ENCODE peak calls at places on chromosomes 4 and X, in five cellular contexts. A is astrocyte, B is stomach, M is retinal pigment epithelial cell, P is upper lobe of left lung. O is an unnamed sample.

GRCh38 chr4:77154074-77154473 is 2.9 kb upstream of the CCNG2 start:
- DNase-seq in M (no peak), A (no peak), P (no peak), B (no peak), O (no peak)

GRCh38 chrX:152658302-152658701 is 20.6 kb downstream of the GABRQ start:
- DNase-seq in A (no peak), B (no peak), P (no peak), M (no peak), O (no peak)

GRCh38 chr4:20249333-20249732 is 2.4 kb upstream of the SLIT2 start:
- DNase-seq in M (no peak), A (peak), P (no peak), B (no peak), O (peak)

GRCh38 chr4:38058186-38058585 is 98.0 kb downstream of the PTTG2 start:
- DNase-seq in M (no peak), P (no peak), B (no peak), A (no peak), O (no peak)

GRCh38 chr4:128309585-128309984 is 22.0 kb upstream of the PGRMC2 start:
- DNase-seq in M (no peak), B (no peak), A (no peak), P (no peak), O (no peak)

GRCh38 chrX:110286126-110286525 is 31.8 kb downstream of the AMMECR1 start:
- DNase-seq in A (peak), P (no peak), M (peak), B (no peak), O (peak)

GRCh38 chr4:77446611-77447010 is 159.0 kb upstream of the CXCL13 start:
- DNase-seq in M (no peak), P (no peak), B (no peak), A (no peak), O (no peak)

GRCh38 chr4:89111833-89112563 is 665 bp downstream of the TIGD2 start:
- DNase-seq in M (peak), B (no peak), A (peak), P (no peak), O (peak)

GRCh38 chrX:96791559-96791958 is 92.1 kb upstream of the RPA4 start:
- DNase-seq in A (peak), M (no peak), P (no peak), B (no peak), O (peak)

GRCh38 chr4:88843067-88843723 is 145.6 kb upstream of the NAP1L5 start:
- DNase-seq in P (no peak), A (no peak), B (no peak), M (peak), O (no peak)

GRCh38 chr4:18675586-18675985 is 654.0 kb upstream of the LCORL start:
- DNase-seq in P (no peak), M (no peak), A (no peak), B (no peak), O (no peak)

GRCh38 chr4:158817562-158818370 is 48.9 kb downstream of the FNIP2 start:
- DNase-seq in M (peak), B (no peak), P (no peak), A (peak), O (no peak)

GRCh38 chrX:109357714-109358113 is 124.2 kb downstream of the GUCY2F start:
- DNase-seq in B (no peak), P (no peak), M (no peak), A (no peak), O (no peak)

GRCh38 chr4:181548873-181549541 is 694.2 kb upstream of the TENM3 start:
- DNase-seq in B (no peak), P (no peak), A (peak), M (peak), O (peak)

GRCh38 chr4:7344650-7345049 is 90.1 kb downstream of the PSAPL1 start:
- DNase-seq in A (no peak), P (no peak), B (no peak), M (no peak), O (no peak)

GRCh38 chr4:53931423-53932060 is 132.9 kb downstream of the CHIC2 start:
- DNase-seq in P (no peak), M (no peak), B (no peak), A (no peak), O (no peak)

GRCh38 chr4:53929311-53929710 is 135.1 kb downstream of the CHIC2 start:
- DNase-seq in P (no peak), M (no peak), B (no peak), A (peak), O (no peak)

GRCh38 chr4:53928825-53929224 is 135.6 kb downstream of the CHIC2 start:
- DNase-seq in B (no peak), M (no peak), A (peak), P (no peak), O (peak)

GRCh38 chr4:53932784-53933183 is 131.6 kb downstream of the CHIC2 start:
- DNase-seq in B (no peak), A (peak), M (peak), P (no peak), O (peak)

GRCh38 chr4:53929955-53930798 is 134.2 kb downstream of the CHIC2 start:
- DNase-seq in P (no peak), A (peak), B (peak), M (peak), O (peak)
- TF ChIP-seq CTCF in P (peak), A (peak), B (peak), M (peak), O (peak)

GRCh38 chrX:34918856-34919255 is 23.7 kb upstream of the FAM47B start:
- DNase-seq in M (peak), A (peak), P (no peak), B (no peak), O (peak)
- TF ChIP-seq CTCF in M (peak), A (peak), P (no peak), B (no peak), O (peak)

GRCh38 chr4:187929024-187929423 is 66.5 kb upstream of the ZFP42 start:
- DNase-seq in M (no peak), A (no peak), P (no peak), B (no peak), O (peak)
- TF ChIP-seq CTCF in M (no peak), A (no peak), P (no peak), B (no peak), O (no peak)

GRCh38 chr4:186201535-186202230 is 10.3 kb downstream of the CYP4V2 start:
- DNase-seq in M (no peak), A (no peak), B (peak), P (peak), O (peak)
- TF ChIP-seq CTCF in M (peak), A (peak), B (peak), P (peak), O (peak)

GRCh38 chr4:11765849-11766453 is 337.3 kb upstream of the HS3ST1 start:
- DNase-seq in M (no peak), P (no peak), B (no peak), A (peak), O (peak)
- TF ChIP-seq CTCF in M (peak), P (peak), B (peak), A (peak), O (peak)

GRCh38 chr4:14790487-14790886 is 211.8 kb upstream of the CPEB2 start:
- DNase-seq in A (no peak), P (no peak), B (no peak), M (no peak), O (no peak)

GRCh38 chr4:14783011-14783877 is 219.0 kb upstream of the CPEB2 start:
- DNase-seq in M (peak), P (no peak), A (peak), B (no peak), O (peak)

GRCh38 chr4:14787221-14787620 is 215.1 kb upstream of the CPEB2 start:
- DNase-seq in M (no peak), A (no peak), B (no peak), P (no peak), O (no peak)

GRCh38 chr4:14792702-14793227 is 209.5 kb upstream of the CPEB2 start:
- DNase-seq in B (no peak), P (no peak), A (no peak), M (no peak), O (peak)

DNA sequence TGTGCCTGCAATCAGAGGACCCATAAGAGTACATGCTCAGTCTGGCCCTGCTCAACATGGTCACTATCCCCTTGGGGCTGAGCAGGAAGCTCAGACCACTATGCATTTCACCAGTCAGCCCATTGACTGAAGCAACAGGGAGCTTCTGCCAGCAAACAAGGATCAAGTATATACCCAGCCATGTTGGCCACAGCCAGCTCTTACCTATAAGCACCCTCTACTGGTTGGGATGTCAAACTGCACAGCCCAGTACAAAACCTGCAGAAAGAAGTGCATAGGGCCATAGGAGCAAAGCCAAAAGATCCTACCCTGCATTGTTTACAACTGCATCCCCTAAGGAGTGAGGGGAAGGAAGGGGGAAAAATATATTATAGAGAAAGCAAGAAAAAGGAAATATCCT is 214.4 kb upstream of the CPEB2 start:
- DNase-seq in M (no peak), A (no peak), P (no peak), B (no peak), O (peak)
- TF ChIP-seq CTCF in M (peak), A (peak), P (peak), B (peak), O (peak)

GRCh38 chr4:47836655-47837581 is 949 bp downstream of the CORIN start:
- DNase-seq in A (peak), M (peak), B (peak), P (peak), O (peak)

GRCh38 chr4:47838445-47838844 is 578 bp upstream of the CORIN start:
- DNase-seq in A (no peak), M (no peak), B (no peak), P (no peak), O (no peak)

GRCh38 chr4:47837582-47838294 is at the start of gene CORIN:
- DNase-seq in P (peak), A (no peak), M (no peak), B (no peak), O (no peak)

GRCh38 chr4:47840291-47840690 is 2.4 kb upstream of the CORIN start:
- DNase-seq in B (no peak), P (no peak), A (no peak), M (no peak), O (no peak)

GRCh38 chr4:47839259-47839658 is 1.4 kb upstream of the CORIN start:
- DNase-seq in M (no peak), A (no peak), P (no peak), B (no peak), O (no peak)
- TF ChIP-seq CTCF in M (peak), A (peak), P (peak), B (no peak), O (no peak)